ENCODE peak calls at places on chromosome 21, in six cellular contexts. Y is lower leg skin; D is CMK; W is stimulated activated naive CD8-positive, alpha-beta T cell treated with anti-CD3 and anti-CD28 coated beads, Interleukin-15, amount 100 ng/mL, for 72 hours; M is HFFc6; U is stimulated activated effector memory CD8-positive, alpha-beta T cell treated with anti-CD3 and anti-CD28 coated beads, Interleukin-12 subunit alpha, Interleukin-12 subunit beta, amount 100 ng/mL, for 72 hours. Z is an unnamed sample.
A peak's percentile ranks its signal among the peaks of the same experiment; 100 is the strongest.

GRCh38 chr21:31874817-31875216 is 2.0 kb downstream of the HUNK start:
- DNase-seq in Y (peak; percentile 86), D (no peak), W (no peak), M (no peak), U (no peak), Z (no peak)

GRCh38 chr21:18228060-18228739 is 16.4 kb upstream of the CHODL start:
- DNase-seq in Y (no peak), D (no peak), W (no peak), M (no peak), U (no peak), Z (no peak)

GRCh38 chr21:34141373-34141772 is 68.0 kb downstream of the MRPS6 start:
- DNase-seq in Y (no peak), D (no peak), W (no peak), M (no peak), U (peak; percentile 22), Z (no peak)

GRCh38 chr21:44897326-44898010 is 23.2 kb downstream of the ITGB2 start:
- DNase-seq in Y (no peak), D (no peak), W (no peak), M (no peak), U (no peak), Z (peak; percentile 84)

GRCh38 chr21:32278068-32278467 is 781 bp downstream of the MIS18A start:
- DNase-seq in Y (no peak), D (no peak), W (no peak), M (peak; percentile 19), U (no peak), Z (no peak)

GRCh38 chr21:41249476-41249875 is 67.1 kb upstream of the FAM3B start:
- DNase-seq in Y (no peak), D (no peak), W (no peak), M (no peak), U (no peak), Z (no peak)

GRCh38 chr21:39217356-39218081 is 34.3 kb upstream of the PSMG1 start:
- DNase-seq in Y (no peak), D (no peak), W (no peak), M (no peak), U (no peak), Z (no peak)

GRCh38 chr21:24275613-24276012 is 1331.7 kb downstream of the MRPL39 start:
- DNase-seq in Y (no peak), D (no peak), W (no peak), M (no peak), U (no peak), Z (no peak)

GRCh38 chr21:44085491-44086321 is 21.5 kb upstream of the PWP2 start:
- DNase-seq in Y (peak; percentile 61), D (no peak), W (no peak), M (no peak), U (no peak), Z (no peak)

GRCh38 chr21:40053007-40053406 is 185.8 kb downstream of the PCP4 start:
- DNase-seq in Y (peak; percentile 90), D (no peak), W (no peak), M (no peak), U (no peak), Z (peak; percentile 5)

GRCh38 chr21:42243026-42243425 is 24.1 kb downstream of the ABCG1 start:
- DNase-seq in Y (no peak), D (no peak), W (no peak), M (no peak), U (no peak), Z (no peak)

GRCh38 chr21:25956993-25957714 is 213.4 kb downstream of the APP start:
- DNase-seq in Y (no peak), D (no peak), W (no peak), M (peak; percentile 58), U (no peak), Z (no peak)

GRCh38 chr21:43933680-43934079 is 68.7 kb downstream of the AGPAT3 start:
- DNase-seq in Y (no peak), D (no peak), W (no peak), M (no peak), U (no peak), Z (no peak)

GRCh38 chr21:42924433-42924751 is 1.0 kb downstream of the ERVH48-1 start:
- DNase-seq in Y (no peak), D (no peak), W (no peak), M (no peak), U (no peak), Z (no peak)

GRCh38 chr21:39913651-39914145 is 46.5 kb downstream of the PCP4 start:
- DNase-seq in Y (peak; percentile 57), D (no peak), W (no peak), M (no peak), U (no peak), Z (no peak)

GRCh38 chr21:44087426-44088400 is 19.5 kb upstream of the PWP2 start:
- DNase-seq in Y (peak; percentile 86), D (peak; percentile 94), W (no peak), M (no peak), U (no peak), Z (no peak)

GRCh38 chr21:39518055-39518844 is 66.5 kb downstream of the SH3BGR start:
- DNase-seq in Y (no peak), D (peak; percentile 53), W (peak; percentile 51), M (peak; percentile 15), U (peak; percentile 63), Z (peak; percentile 42)

GRCh38 chr21:20999567-21000169 is 1.5 kb downstream of the NCAM2 start:
- DNase-seq in Y (no peak), D (peak; percentile 24), W (peak; percentile 26), M (peak; percentile 20), U (no peak), Z (no peak)

GRCh38 chr21:45340515-45340914 is 52.8 kb upstream of the POFUT2 start:
- DNase-seq in Y (no peak), D (no peak), W (no peak), M (no peak), U (no peak), Z (peak; percentile 1)

GRCh38 chr21:36647279-36648093 is 51.4 kb upstream of the SIM2 start:
- DNase-seq in Y (no peak), D (no peak), W (no peak), M (peak; percentile 17), U (no peak), Z (no peak)

GRCh38 chr21:36859744-36860501 is 106.5 kb downstream of the HLCS start:
- DNase-seq in Y (peak; percentile 92), D (peak; percentile 92), W (peak; percentile 13), M (peak; percentile 8), U (peak; percentile 64), Z (peak; percentile 85)

GRCh38 chr21:45854702-45855247 is 126.8 kb upstream of the COL6A1 start:
- DNase-seq in Y (peak; percentile 49), D (no peak), W (no peak), M (no peak), U (no peak), Z (no peak)

GRCh38 chr21:41507521-41508414 is at the start of gene TMPRSS2:
- DNase-seq in Y (no peak), D (no peak), W (no peak), M (no peak), U (no peak), Z (peak; percentile 93)